ENCODE peak calls at places on chromosomes 7 and 10, in eight cellular contexts. V is thoracic aorta, Y is AG10803, B is heart right ventricle, K is transverse colon, P is epithelial cell of esophagus, A is epithelial cell of proximal tubule, O is AG09309. I is an unnamed sample.

GRCh38 chr10:101329341-101330032 is 24.5 kb upstream of the BTRC start:
- DNase-seq in V (no peak), Y (no peak), B (no peak), K (no peak), P (no peak), A (no peak), O (no peak), I (no peak)

GRCh38 chr7:152395115-152395514 is 40.7 kb downstream of the KMT2C start:
- DNase-seq in V (no peak), Y (no peak), B (no peak), K (no peak), P (no peak), A (no peak), O (no peak), I (no peak)

GRCh38 chr7:133077394-133077793 is 4.5 kb downstream of the CHCHD3 start:
- DNase-seq in V (no peak), Y (no peak), B (no peak), K (no peak), P (no peak), A (no peak), O (no peak), I (no peak)

GRCh38 chr7:38463277-38464224 is 167.6 kb downstream of the AMPH start:
- DNase-seq in V (peak), Y (peak), B (peak), K (peak), P (peak), A (no peak), O (peak), I (peak)

GRCh38 chr7:39288303-39288702 is 277.9 kb upstream of the YAE1 start:
- DNase-seq in V (no peak), Y (no peak), B (no peak), K (no peak), P (no peak), A (no peak), O (no peak), I (no peak)

GRCh38 chr10:93463723-93464511 is 18.2 kb downstream of the MYOF start:
- DNase-seq in V (no peak), Y (peak), B (no peak), K (peak), P (peak), A (no peak), O (no peak), I (no peak)

GRCh38 chr7:44885394-44886317 is at the start of gene PURB:
- DNase-seq in V (peak), Y (peak), B (peak), K (peak), P (peak), A (peak), O (peak), I (peak)

GRCh38 chr10:132911712-132912097 is 30.7 kb downstream of the CFAP46 start:
- DNase-seq in V (no peak), Y (no peak), B (no peak), K (no peak), P (no peak), A (no peak), O (no peak), I (no peak)

GRCh38 chr7:36119005-36119711 is 33.9 kb upstream of the EEPD1 start:
- DNase-seq in V (peak), Y (peak), B (peak), K (peak), P (peak), A (no peak), O (peak), I (peak)

GRCh38 chr10:103458720-103459119 is at the start of gene CALHM1:
- DNase-seq in V (no peak), Y (no peak), B (no peak), K (no peak), P (peak), A (no peak), O (no peak), I (no peak)

GRCh38 chr7:2003451-2003930 is 229.3 kb downstream of the MAD1L1 start:
- DNase-seq in V (no peak), Y (no peak), B (no peak), K (no peak), P (no peak), A (no peak), O (no peak), I (no peak)

GRCh38 chr7:102451371-102452054 is 13.2 kb downstream of the ALKBH4 start:
- DNase-seq in V (no peak), Y (peak), B (no peak), K (no peak), P (peak), A (no peak), O (no peak), I (no peak)

GRCh38 chr10:120824864-120825263 is 26.3 kb upstream of the WDR11 start:
- DNase-seq in V (no peak), Y (peak), B (no peak), K (peak), P (peak), A (no peak), O (no peak), I (peak)

GRCh38 chr10:14185501-14186045 is 145.2 kb downstream of the FRMD4A start:
- DNase-seq in V (no peak), Y (no peak), B (no peak), K (no peak), P (peak), A (peak), O (no peak), I (peak)

GRCh38 chr7:16587129-16587528 is 58.4 kb downstream of the ANKMY2 start:
- DNase-seq in V (no peak), Y (no peak), B (no peak), K (no peak), P (no peak), A (no peak), O (no peak), I (no peak)

GRCh38 chr7:99386584-99387238 is 12.2 kb downstream of the ARPC1B start:
- DNase-seq in V (no peak), Y (peak), B (no peak), K (no peak), P (no peak), A (no peak), O (no peak), I (no peak)

GRCh38 chr7:23115991-23116390 is 10.4 kb downstream of the KLHL7 start:
- DNase-seq in V (no peak), Y (peak), B (no peak), K (no peak), P (no peak), A (no peak), O (no peak), I (no peak)

GRCh38 chr10:8873310-8873709 is 818.8 kb downstream of the GATA3 start:
- DNase-seq in V (no peak), Y (no peak), B (no peak), K (no peak), P (peak), A (no peak), O (no peak), I (no peak)

GRCh38 chr10:64271983-64272382 is 750.8 kb downstream of the REEP3 start:
- DNase-seq in V (no peak), Y (no peak), B (no peak), K (no peak), P (no peak), A (no peak), O (no peak), I (no peak)
- TF ChIP-seq CTCF in V (no peak), Y (no peak), B (no peak), K (no peak), P (no peak), A (peak), O (no peak), I (peak)

GRCh38 chr10:29671968-29672367 is 37.2 kb upstream of the SVIL start:
- DNase-seq in V (no peak), Y (no peak), B (no peak), K (no peak), P (no peak), A (no peak), O (no peak), I (no peak)
- H3K4me3 ChIP-seq in V (no peak), Y (no peak), B (no peak), K (no peak), P (no peak), A (no peak), O (no peak), I (no peak)

GRCh38 chr7:156766666-156767065 is 126.1 kb downstream of the RNF32 start:
- DNase-seq in V (no peak), Y (no peak), B (no peak), K (no peak), P (no peak), A (no peak), O (no peak), I (no peak)

GRCh38 chr7:156759579-156760202 is 119.1 kb downstream of the RNF32 start:
- DNase-seq in V (no peak), Y (no peak), B (no peak), K (no peak), P (no peak), A (no peak), O (no peak), I (no peak)

GRCh38 chr7:156764766-156765165 is 124.2 kb downstream of the RNF32 start:
- DNase-seq in V (no peak), Y (no peak), B (no peak), K (no peak), P (no peak), A (no peak), O (no peak), I (no peak)

GRCh38 chr7:156765901-156766656 is 125.5 kb downstream of the RNF32 start:
- DNase-seq in V (no peak), Y (no peak), B (no peak), K (no peak), P (no peak), A (no peak), O (no peak), I (no peak)

DNA sequence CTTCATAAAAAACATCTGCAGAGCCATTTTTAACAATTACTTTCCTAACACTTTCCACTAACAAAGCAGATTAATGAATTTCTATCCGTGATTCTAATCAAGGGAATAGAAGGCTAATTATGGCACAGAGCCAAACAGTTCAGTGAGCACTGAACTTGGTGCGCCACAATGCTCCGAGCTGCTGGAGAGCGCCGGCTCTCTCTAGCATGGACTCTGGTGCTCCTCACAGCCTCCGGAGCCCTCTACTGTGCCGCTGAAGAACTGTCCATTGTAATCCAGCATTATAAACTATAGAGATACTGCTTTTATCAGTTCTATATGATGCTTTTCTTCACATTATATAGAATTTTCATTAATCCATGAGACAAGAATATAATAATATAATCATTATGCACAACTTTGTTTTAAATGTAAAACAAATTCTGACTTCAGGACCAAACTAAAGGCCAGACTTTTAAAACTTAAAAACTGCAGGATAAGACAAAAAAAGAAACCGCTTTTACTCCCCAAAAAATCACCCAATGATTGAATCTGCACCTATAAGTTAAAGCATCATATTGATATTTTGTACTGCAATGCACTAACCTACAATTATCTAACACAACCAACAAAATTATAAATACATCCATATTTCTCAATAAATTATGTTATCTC is 123.6 kb downstream of the RNF32 start:
- DNase-seq in V (no peak), Y (peak), B (peak), K (peak), P (peak), A (peak), O (peak), I (peak)
- TF ChIP-seq CTCF in V (peak), Y (peak), B (peak), K (peak), P (peak), A (peak), O (peak), I (peak)

GRCh38 chr7:74030861-74031260 is 2.9 kb downstream of the ELN start:
- DNase-seq in V (no peak), Y (no peak), B (no peak), K (no peak), P (no peak), A (no peak), O (no peak), I (no peak)

GRCh38 chr7:74032624-74033371 is 4.8 kb downstream of the ELN start:
- DNase-seq in V (no peak), Y (no peak), B (no peak), K (no peak), P (no peak), A (no peak), O (no peak), I (no peak)

GRCh38 chr7:74031403-74032190 is 3.6 kb downstream of the ELN start:
- DNase-seq in V (no peak), Y (no peak), B (no peak), K (no peak), P (no peak), A (no peak), O (no peak), I (no peak)

GRCh38 chr7:74033372-74034311 is 5.7 kb downstream of the ELN start:
- DNase-seq in V (no peak), Y (no peak), B (peak), K (no peak), P (no peak), A (no peak), O (no peak), I (no peak)

DNA sequence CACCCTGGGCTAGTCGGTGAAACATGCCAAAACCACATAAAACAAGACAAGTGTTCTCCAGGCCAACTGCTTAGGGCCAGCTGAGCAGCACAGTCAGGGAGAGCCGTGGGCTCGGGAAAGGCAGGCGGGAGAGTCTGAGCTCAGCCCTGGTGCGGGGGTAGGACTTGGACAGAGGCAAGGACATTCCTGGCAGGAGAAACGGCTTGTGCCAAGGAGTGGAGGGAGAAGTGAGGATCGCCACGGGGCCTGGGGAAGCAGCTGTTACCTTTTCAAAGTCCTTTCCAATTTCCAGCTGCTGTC is 4.2 kb downstream of the ELN start:
- DNase-seq in V (no peak), Y (peak), B (no peak), K (no peak), P (peak), A (no peak), O (peak), I (peak)
- H3K4me3 ChIP-seq in V (peak), Y (no peak), B (no peak), K (no peak), P (no peak), A (no peak), O (no peak), I (no peak)

GRCh38 chr7:12684186-12684585 is 3.2 kb upstream of the ARL4A start:
- DNase-seq in V (no peak), Y (no peak), B (no peak), K (no peak), P (no peak), A (no peak), O (no peak), I (no peak)

GRCh38 chr7:12685550-12685949 is 1.9 kb upstream of the ARL4A start:
- DNase-seq in V (peak), Y (peak), B (peak), K (no peak), P (peak), A (no peak), O (no peak), I (no peak)

GRCh38 chr7:12686234-12686893 is 1.1 kb upstream of the ARL4A start:
- DNase-seq in V (peak), Y (peak), B (peak), K (peak), P (peak), A (peak), O (no peak), I (no peak)

GRCh38 chr7:12684733-12685132 is 2.7 kb upstream of the ARL4A start:
- DNase-seq in V (no peak), Y (no peak), B (no peak), K (no peak), P (no peak), A (no peak), O (no peak), I (no peak)

GRCh38 chr7:12683678-12684077 is 3.8 kb upstream of the ARL4A start:
- DNase-seq in V (no peak), Y (peak), B (no peak), K (no peak), P (peak), A (no peak), O (no peak), I (no peak)
- TF ChIP-seq CTCF in V (no peak), Y (peak), B (peak), K (no peak), P (peak), A (peak), O (peak), I (peak)

I was measured in astrocyte of the cerebellum.